ENCODE peak calls at places on chromosomes 4 and X, in five cellular contexts. One of them, this sample, is unnamed.

GRCh38 chr4:149887091-149887490 is 71.4 kb upstream of the IQCM start:
- DNase-seq in spleen: no peak
- DNase-seq in fibroblast of lung: peak; percentile 3
- DNase-seq in hepatocyte: no peak
- DNase-seq in stomach: no peak
- DNase-seq in this sample: no peak

GRCh38 chr4:41747230-41748055 is 1.1 kb downstream of the PHOX2B start:
- DNase-seq in spleen: no peak
- DNase-seq in fibroblast of lung: no peak
- DNase-seq in stomach: no peak
- DNase-seq in hepatocyte: no peak
- DNase-seq in this sample: no peak

GRCh38 chrX:154419688-154420401 is 8.5 kb downstream of the TAFAZZIN start:
- DNase-seq in hepatocyte: no peak
- DNase-seq in fibroblast of lung: no peak
- DNase-seq in stomach: no peak
- DNase-seq in spleen: no peak
- DNase-seq in this sample: no peak

GRCh38 chr4:152039085-152039484 is 278.3 kb upstream of the GATB start:
- DNase-seq in stomach: no peak
- DNase-seq in spleen: no peak
- DNase-seq in hepatocyte: no peak
- DNase-seq in fibroblast of lung: peak; percentile 77
- DNase-seq in this sample: no peak

GRCh38 chrX:20479048-20479447 is 212.3 kb upstream of the RPS6KA3 start:
- DNase-seq in fibroblast of lung: no peak
- DNase-seq in stomach: no peak
- DNase-seq in spleen: no peak
- DNase-seq in hepatocyte: no peak
- DNase-seq in this sample: no peak

GRCh38 chr4:122793811-122794210 is 32.8 kb upstream of the FGF2 start:
- DNase-seq in stomach: no peak
- DNase-seq in hepatocyte: no peak
- DNase-seq in spleen: no peak
- DNase-seq in fibroblast of lung: no peak
- DNase-seq in this sample: no peak

GRCh38 chr4:81510643-81511189 is 39.0 kb upstream of the RASGEF1B start:
- DNase-seq in fibroblast of lung: no peak
- DNase-seq in stomach: no peak
- DNase-seq in spleen: no peak
- DNase-seq in hepatocyte: no peak
- DNase-seq in this sample: no peak

GRCh38 chr4:94744830-94745229 is 12.9 kb upstream of the BMPR1B start:
- DNase-seq in stomach: no peak
- DNase-seq in hepatocyte: no peak
- DNase-seq in spleen: no peak
- DNase-seq in fibroblast of lung: no peak
- DNase-seq in this sample: no peak

GRCh38 chr4:163048447-163048846 is 118.2 kb downstream of the NAF1 start:
- DNase-seq in spleen: no peak
- DNase-seq in hepatocyte: peak; percentile 47
- DNase-seq in fibroblast of lung: peak; percentile 3
- DNase-seq in stomach: peak; percentile 26
- DNase-seq in this sample: peak; percentile 27

GRCh38 chrX:67544871-67545771 is 1.3 kb downstream of the AR start:
- DNase-seq in fibroblast of lung: peak; percentile 55
- DNase-seq in spleen: peak; percentile 69
- DNase-seq in stomach: no peak
- DNase-seq in hepatocyte: peak; percentile 44
- DNase-seq in this sample: no peak

GRCh38 chr4:73964862-73965611 is 16.8 kb downstream of the PF4 start:
- DNase-seq in spleen: no peak
- DNase-seq in fibroblast of lung: no peak
- DNase-seq in hepatocyte: peak; percentile 41
- DNase-seq in stomach: peak; percentile 64
- DNase-seq in this sample: no peak

GRCh38 chrX:44415639-44416386 is 72.3 kb upstream of the EFHC2 start:
- DNase-seq in spleen: no peak
- DNase-seq in hepatocyte: no peak
- DNase-seq in fibroblast of lung: no peak
- DNase-seq in stomach: peak; percentile 89
- DNase-seq in this sample: no peak

GRCh38 chr4:721261-722171 is 15.9 kb downstream of the PCGF3 start:
- DNase-seq in hepatocyte: no peak
- DNase-seq in fibroblast of lung: peak; percentile 33
- DNase-seq in stomach: no peak
- DNase-seq in spleen: peak; percentile 80
- DNase-seq in this sample: no peak

GRCh38 chr4:145799225-145799624 is 119.3 kb downstream of the C4orf51 start:
- DNase-seq in spleen: no peak
- DNase-seq in fibroblast of lung: no peak
- DNase-seq in stomach: no peak
- DNase-seq in hepatocyte: no peak
- DNase-seq in this sample: no peak

GRCh38 chrX:56564182-56564885 is 907 bp downstream of the UBQLN2 start:
- DNase-seq in fibroblast of lung: peak; percentile 29
- DNase-seq in hepatocyte: peak; percentile 13
- DNase-seq in spleen: peak; percentile 74
- DNase-seq in stomach: no peak
- DNase-seq in this sample: peak; percentile 6

GRCh38 chr4:70892086-70892769 is 9.9 kb upstream of the MOB1B start:
- DNase-seq in stomach: no peak
- DNase-seq in spleen: no peak
- DNase-seq in fibroblast of lung: peak; percentile 5
- DNase-seq in hepatocyte: no peak
- DNase-seq in this sample: no peak

GRCh38 chr4:168558587-168558986 is 61.7 kb downstream of the PALLD start:
- DNase-seq in fibroblast of lung: no peak
- DNase-seq in hepatocyte: no peak
- DNase-seq in stomach: no peak
- DNase-seq in spleen: no peak
- DNase-seq in this sample: no peak

GRCh38 chr4:79253168-79253567 is 72.7 kb downstream of the NAA11 start:
- DNase-seq in fibroblast of lung: no peak
- DNase-seq in stomach: no peak
- DNase-seq in hepatocyte: no peak
- DNase-seq in spleen: no peak
- DNase-seq in this sample: no peak

GRCh38 chrX:110871839-110872238 is 76.2 kb upstream of the CHRDL1 start:
- DNase-seq in hepatocyte: no peak
- DNase-seq in spleen: no peak
- DNase-seq in fibroblast of lung: no peak
- DNase-seq in stomach: no peak
- DNase-seq in this sample: no peak

GRCh38 chr4:12576409-12576808 is 907.7 kb downstream of the RAB28 start:
- DNase-seq in stomach: no peak
- DNase-seq in spleen: no peak
- DNase-seq in fibroblast of lung: no peak
- DNase-seq in hepatocyte: no peak
- DNase-seq in this sample: no peak

GRCh38 chrX:39513836-39514235 is 583.9 kb downstream of the BCOR start:
- DNase-seq in spleen: no peak
- DNase-seq in fibroblast of lung: no peak
- DNase-seq in stomach: no peak
- DNase-seq in hepatocyte: peak; percentile 26
- DNase-seq in this sample: no peak

GRCh38 chrX:77087529-77088169 is 359.5 kb upstream of the FGF16 start:
- DNase-seq in spleen: no peak
- DNase-seq in hepatocyte: peak; percentile 43
- DNase-seq in fibroblast of lung: peak; percentile 25
- DNase-seq in stomach: no peak
- DNase-seq in this sample: no peak

GRCh38 chr4:185017964-185018772 is at the start of gene HELT:
- DNase-seq in hepatocyte: no peak
- DNase-seq in stomach: no peak
- DNase-seq in fibroblast of lung: no peak
- DNase-seq in spleen: no peak
- DNase-seq in this sample: no peak

GRCh38 chrX:39891781-39892180 is 206.0 kb downstream of the BCOR start:
- DNase-seq in spleen: no peak
- DNase-seq in fibroblast of lung: no peak
- DNase-seq in stomach: no peak
- DNase-seq in hepatocyte: no peak
- DNase-seq in this sample: no peak

GRCh38 chrX:125005863-125006262 is 313.8 kb upstream of the TEX13C start:
- DNase-seq in hepatocyte: no peak
- DNase-seq in fibroblast of lung: no peak
- DNase-seq in stomach: no peak
- DNase-seq in spleen: peak; percentile 49
- DNase-seq in this sample: no peak

GRCh38 chrX:103428525-103428924 is 52.2 kb downstream of the BEX3 start:
- DNase-seq in spleen: no peak
- DNase-seq in stomach: no peak
- DNase-seq in hepatocyte: no peak
- DNase-seq in fibroblast of lung: no peak
- DNase-seq in this sample: no peak

GRCh38 chrX:152600853-152601635 is 36.7 kb upstream of the GABRQ start:
- DNase-seq in stomach: no peak
- DNase-seq in fibroblast of lung: no peak
- DNase-seq in spleen: no peak
- DNase-seq in hepatocyte: no peak
- DNase-seq in this sample: no peak

GRCh38 chr4:184807797-184808718 is 17.7 kb downstream of the ACSL1 start:
- DNase-seq in hepatocyte: no peak
- DNase-seq in spleen: no peak
- DNase-seq in fibroblast of lung: peak; percentile 86
- DNase-seq in stomach: peak; percentile 49
- DNase-seq in this sample: no peak

GRCh38 chr4:94548571-94548970 is 96.8 kb downstream of the PDLIM5 start:
- DNase-seq in spleen: no peak
- DNase-seq in hepatocyte: peak; percentile 47
- DNase-seq in stomach: no peak
- DNase-seq in fibroblast of lung: peak; percentile 54
- DNase-seq in this sample: no peak

GRCh38 chrX:121570072-121570841 is 522.8 kb downstream of the GLUD2 start:
- DNase-seq in fibroblast of lung: no peak
- DNase-seq in spleen: no peak
- DNase-seq in stomach: no peak
- DNase-seq in hepatocyte: no peak
- DNase-seq in this sample: no peak

GRCh38 chrX:148958896-148959295 is 458.5 kb downstream of the AFF2 start:
- DNase-seq in stomach: no peak
- DNase-seq in spleen: no peak
- DNase-seq in hepatocyte: peak; percentile 16
- DNase-seq in fibroblast of lung: no peak
- DNase-seq in this sample: no peak

GRCh38 chrX:148961990-148962389 is 461.6 kb downstream of the AFF2 start:
- DNase-seq in fibroblast of lung: peak; percentile 52
- DNase-seq in hepatocyte: no peak
- DNase-seq in spleen: no peak
- DNase-seq in stomach: no peak
- DNase-seq in this sample: no peak

GRCh38 chrX:148960060-148960459 is 459.6 kb downstream of the AFF2 start:
- DNase-seq in stomach: no peak
- DNase-seq in spleen: no peak
- DNase-seq in hepatocyte: no peak
- DNase-seq in fibroblast of lung: peak; percentile 2
- DNase-seq in this sample: no peak

DNA sequence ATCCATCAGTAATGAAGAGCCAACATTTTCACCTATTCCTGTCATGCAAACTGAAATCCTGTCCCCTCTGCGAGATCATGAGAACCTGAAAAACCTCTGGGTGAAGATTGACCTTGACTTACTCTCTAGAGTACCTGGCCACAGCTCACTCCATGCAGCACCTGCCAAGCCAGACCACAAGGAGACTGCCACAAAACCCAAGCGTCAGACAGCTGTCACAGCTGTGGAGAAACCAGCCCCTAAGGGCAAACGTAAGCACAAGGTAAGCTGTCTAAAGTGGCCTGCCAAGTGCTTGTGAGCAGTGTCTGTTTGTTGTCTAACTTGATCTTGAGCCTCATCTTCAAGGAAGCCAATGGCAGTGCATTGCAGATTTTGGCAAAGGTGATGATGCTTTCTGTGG is 455.9 kb downstream of the AFF2 start:
- DNase-seq in spleen: no peak
- DNase-seq in stomach: no peak
- DNase-seq in fibroblast of lung: no peak
- DNase-seq in hepatocyte: no peak
- DNase-seq in this sample: no peak
- H3K36me3 ChIP-seq in spleen: no peaks in the 10 kb centered on the region
- H3K36me3 ChIP-seq in stomach: no peaks in the 10 kb centered on the region
- H3K36me3 ChIP-seq in fibroblast of lung: no peaks in the 10 kb centered on the region
- H3K36me3 ChIP-seq in hepatocyte: no peaks in the 10 kb centered on the region
- H3K36me3 ChIP-seq in this sample: no peaks in the 10 kb centered on the region

GRCh38 chrX:18668468-18668867 is 3.4 kb downstream of the RS1 start:
- DNase-seq in hepatocyte: no peak
- DNase-seq in fibroblast of lung: no peak
- DNase-seq in spleen: no peak
- DNase-seq in stomach: no peak
- DNase-seq in this sample: no peak
- H3K4me3 ChIP-seq in hepatocyte: no peak overlapping the region
- H3K4me3 ChIP-seq in fibroblast of lung: no peak overlapping the region
- H3K4me3 ChIP-seq in spleen: no peak overlapping the region
- H3K4me3 ChIP-seq in stomach: no peak overlapping the region
- H3K4me3 ChIP-seq in this sample: no peak overlapping the region

DNA sequence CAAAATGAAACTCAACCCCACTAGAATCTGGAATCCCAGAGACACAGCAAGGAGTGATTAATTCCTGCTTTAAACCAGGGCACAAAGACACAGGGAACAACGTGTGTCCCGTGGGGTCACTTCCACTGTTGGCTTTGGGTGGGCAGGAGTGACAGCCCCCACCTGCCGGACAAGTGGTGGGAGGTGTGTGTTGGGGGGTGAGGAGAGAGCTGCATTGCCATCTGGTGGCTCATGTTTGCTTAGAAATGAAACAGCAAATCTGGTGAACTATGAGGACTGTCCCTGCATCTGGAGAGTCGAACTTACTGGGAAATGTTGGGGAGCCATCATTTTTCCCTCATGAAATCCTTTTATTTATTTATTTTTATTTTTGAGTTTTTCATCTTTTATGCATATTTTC is 75.9 kb upstream of the AFAP1 start:
- DNase-seq in stomach: no peak
- DNase-seq in spleen: no peak
- DNase-seq in fibroblast of lung: no peak
- DNase-seq in hepatocyte: no peak
- DNase-seq in this sample: no peak
- TF ChIP-seq CTCF in stomach: no peak
- TF ChIP-seq CTCF in spleen: no peak
- TF ChIP-seq CTCF in fibroblast of lung: peak; percentile 34
- TF ChIP-seq CTCF in hepatocyte: peak; percentile 40
- TF ChIP-seq CTCF in this sample: peak; percentile 49

GRCh38 chrX:12401252-12401651 is 263.0 kb downstream of the FRMPD4 start:
- DNase-seq in spleen: no peak
- DNase-seq in hepatocyte: no peak
- DNase-seq in fibroblast of lung: no peak
- DNase-seq in stomach: no peak
- DNase-seq in this sample: no peak

GRCh38 chrX:12410523-12410922 is 272.2 kb downstream of the FRMPD4 start:
- DNase-seq in hepatocyte: no peak
- DNase-seq in stomach: no peak
- DNase-seq in spleen: no peak
- DNase-seq in fibroblast of lung: no peak
- DNase-seq in this sample: no peak

GRCh38 chrX:12403474-12404082 is 265.3 kb downstream of the FRMPD4 start:
- DNase-seq in hepatocyte: no peak
- DNase-seq in stomach: no peak
- DNase-seq in spleen: no peak
- DNase-seq in fibroblast of lung: peak; percentile 31
- DNase-seq in this sample: no peak

GRCh38 chrX:12400218-12400617 is 261.9 kb downstream of the FRMPD4 start:
- DNase-seq in fibroblast of lung: no peak
- DNase-seq in hepatocyte: no peak
- DNase-seq in spleen: no peak
- DNase-seq in stomach: no peak
- DNase-seq in this sample: no peak

GRCh38 chrX:12405306-12405705 is 267.0 kb downstream of the FRMPD4 start:
- DNase-seq in hepatocyte: no peak
- DNase-seq in spleen: no peak
- DNase-seq in fibroblast of lung: no peak
- DNase-seq in stomach: no peak
- DNase-seq in this sample: no peak
- H3K36me3 ChIP-seq in hepatocyte: no peaks in the 10 kb centered on the region
- H3K36me3 ChIP-seq in spleen: no peaks in the 10 kb centered on the region
- H3K36me3 ChIP-seq in fibroblast of lung: no peaks in the 10 kb centered on the region
- H3K36me3 ChIP-seq in stomach: no peaks in the 10 kb centered on the region
- H3K36me3 ChIP-seq in this sample: no peaks in the 10 kb centered on the region